ENCODE peak calls at places on chromosome 10, in four cellular contexts. C is adrenal gland; G is A673; V is CD8-positive, alpha-beta T cell. N is an unnamed sample.

GRCh38 chr10:34809796-34810195 is 5.3 kb downstream of the PARD3 start:
- DNase-seq in C (no peak), G (no peak), V (no peak), N (no peak)

GRCh38 chr10:70367195-70367796 is 15.1 kb downstream of the LRRC20 start:
- DNase-seq in C (no peak), G (no peak), V (no peak), N (no peak)

GRCh38 chr10:113780681-113781250 is 29.3 kb downstream of the PLEKHS1 start:
- DNase-seq in C (no peak), G (no peak), V (no peak), N (no peak)

GRCh38 chr10:13526952-13527863 is 1.6 kb downstream of the BEND7 start:
- DNase-seq in C (no peak), G (no peak), V (no peak), N (no peak)

GRCh38 chr10:124683816-124684215 is 60.4 kb downstream of the FAM53B start:
- DNase-seq in C (no peak), G (no peak), V (no peak), N (no peak)

GRCh38 chr10:129971381-129972144 is 7.5 kb upstream of the EBF3 start:
- DNase-seq in C (no peak), G (peak; percentile 90), V (no peak), N (peak; percentile 71)

GRCh38 chr10:26374426-26374825 is 63.7 kb upstream of the APBB1IP start:
- DNase-seq in C (no peak), G (no peak), V (no peak), N (no peak)

GRCh38 chr10:79346012-79346340 is 1.3 kb upstream of the PPIF start:
- DNase-seq in C (peak; percentile 51), G (no peak), V (no peak), N (no peak)

GRCh38 chr10:123026266-123026665 is 17.5 kb downstream of the ACADSB start:
- DNase-seq in C (no peak), G (no peak), V (no peak), N (no peak)

GRCh38 chr10:44725404-44725803 is 185.7 kb upstream of the TMEM72 start:
- DNase-seq in C (no peak), G (no peak), V (no peak), N (no peak)

GRCh38 chr10:111410740-111411139 is 333.9 kb downstream of the ADRA2A start:
- DNase-seq in C (no peak), G (no peak), V (no peak), N (no peak)

GRCh38 chr10:17784701-17785100 is 24.4 kb upstream of the MRC1 start:
- DNase-seq in C (no peak), G (no peak), V (no peak), N (no peak)

GRCh38 chr10:26959841-26960240 is 99.1 kb upstream of the ABI1 start:
- DNase-seq in C (no peak), G (no peak), V (no peak), N (no peak)

GRCh38 chr10:69045441-69046300 is 42.2 kb upstream of the SRGN start:
- DNase-seq in C (no peak), G (no peak), V (peak; percentile 58), N (no peak)

GRCh38 chr10:91598211-91598981 is 34.5 kb downstream of the PPP1R3C start:
- DNase-seq in C (peak; percentile 63), G (peak; percentile 83), V (no peak), N (no peak)

GRCh38 chr10:50224330-50224952 is 26.9 kb downstream of the ASAH2 start:
- DNase-seq in C (peak; percentile 51), G (peak; percentile 80), V (no peak), N (peak; percentile 16)

GRCh38 chr10:123139521-123140163 is 3.9 kb downstream of the HMX3 start:
- DNase-seq in C (no peak), G (peak; percentile 54), V (no peak), N (peak; percentile 26)

GRCh38 chr10:6162589-6163356 is 40.0 kb upstream of the PFKFB3 start:
- DNase-seq in C (peak; percentile 84), G (no peak), V (no peak), N (no peak)

GRCh38 chr10:101570764-101571572 is 17.1 kb downstream of the POLL start:
- DNase-seq in C (no peak), G (no peak), V (no peak), N (no peak)

GRCh38 chr10:60480865-60481563 is 91.3 kb upstream of the ANK3 start:
- DNase-seq in C (peak; percentile 65), G (peak; percentile 82), V (no peak), N (no peak)

GRCh38 chr10:74255800-74256422 is 104.9 kb downstream of the ADK start:
- DNase-seq in C (no peak), G (peak; percentile 96), V (no peak), N (peak; percentile 22)

GRCh38 chr10:110865804-110866482 is 5.8 kb upstream of the PDCD4 start:
- DNase-seq in C (no peak), G (no peak), V (no peak), N (no peak)

GRCh38 chr10:100038561-100039071 is 28.9 kb upstream of the DNMBP start:
- DNase-seq in C (no peak), G (peak; percentile 14), V (no peak), N (no peak)

GRCh38 chr10:122388287-122388997 is 13.9 kb downstream of the PLEKHA1 start:
- DNase-seq in C (no peak), G (no peak), V (no peak), N (no peak)

GRCh38 chr10:122864901-122865300 is 14.5 kb downstream of the FAM24B start:
- DNase-seq in C (no peak), G (no peak), V (no peak), N (no peak)

GRCh38 chr10:13056461-13057077 is 43.4 kb upstream of the OPTN start:
- DNase-seq in C (no peak), G (peak; percentile 28), V (no peak), N (no peak)

GRCh38 chr10:114279886-114280644 is 41.0 kb downstream of the VWA2 start:
- DNase-seq in C (no peak), G (no peak), V (no peak), N (no peak)

GRCh38 chr10:35270100-35270499 is 66.2 kb upstream of the CCNY start:
- DNase-seq in C (peak; percentile 2), G (peak; percentile 55), V (no peak), N (no peak)

GRCh38 chr10:92242910-92243671 is 47.8 kb downstream of the CPEB3 start:
- DNase-seq in C (peak; percentile 81), G (peak; percentile 73), V (peak; percentile 55), N (peak; percentile 62)

DNA sequence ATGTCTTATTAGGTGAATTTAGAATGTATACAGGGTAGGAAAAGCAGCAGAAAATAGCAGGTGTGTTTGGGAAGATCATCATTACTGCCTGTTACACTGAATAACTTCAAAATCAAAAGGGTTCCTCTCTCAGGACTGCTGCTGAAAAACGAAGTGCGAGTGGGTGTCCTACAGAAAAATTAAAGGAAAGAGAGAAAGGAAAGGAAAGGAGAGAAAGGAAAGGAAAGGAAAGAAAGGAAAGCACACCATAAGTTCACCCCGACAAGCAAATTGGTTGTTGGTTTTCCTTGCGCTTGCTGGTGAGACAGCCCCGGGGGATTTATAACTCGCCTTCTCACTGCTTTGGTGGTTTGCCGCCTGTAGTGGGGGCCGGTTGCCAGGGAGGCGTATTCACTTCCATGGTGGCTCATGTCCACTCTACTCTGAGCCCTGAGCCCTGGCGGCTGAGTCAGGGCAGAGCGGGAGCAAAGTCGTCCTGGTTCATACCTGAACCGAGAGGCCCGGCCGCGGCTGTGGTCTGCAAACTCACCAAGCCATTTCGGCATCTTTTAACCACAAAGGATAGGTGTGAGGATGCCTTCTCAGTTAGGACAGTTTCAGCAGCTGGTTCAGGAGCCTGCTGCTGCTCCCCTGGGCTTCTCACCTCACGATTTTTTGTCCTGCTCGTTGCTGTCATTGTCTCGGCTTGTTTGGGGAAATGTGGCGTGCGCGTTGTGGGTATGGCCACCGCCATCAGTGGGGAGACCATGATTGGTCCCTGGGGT is 26.1 kb downstream of the INPP5A start:
- DNase-seq in C (no peak), G (no peak), V (no peak), N (no peak)
- H3K4me3 ChIP-seq in C (no peak overlapping the region), G (no peak overlapping the region), V (no peak overlapping the region), N (no peak overlapping the region)

GRCh38 chr10:127715782-127716378 is 21.1 kb upstream of the FOXI2 start:
- DNase-seq in C (no peak), G (peak; percentile 54), V (no peak), N (no peak)

GRCh38 chr10:127720142-127720541 is 16.8 kb upstream of the FOXI2 start:
- DNase-seq in C (no peak), G (peak; percentile 20), V (no peak), N (no peak)

GRCh38 chr10:127715249-127715648 is 21.7 kb upstream of the FOXI2 start:
- DNase-seq in C (no peak), G (no peak), V (no peak), N (peak; percentile 37)

GRCh38 chr10:127720903-127721302 is 16.1 kb upstream of the FOXI2 start:
- DNase-seq in C (no peak), G (no peak), V (no peak), N (no peak)
- TF ChIP-seq CTCF in C (no peak), G (no peak), V (no peak), N (no peak)

DNA sequence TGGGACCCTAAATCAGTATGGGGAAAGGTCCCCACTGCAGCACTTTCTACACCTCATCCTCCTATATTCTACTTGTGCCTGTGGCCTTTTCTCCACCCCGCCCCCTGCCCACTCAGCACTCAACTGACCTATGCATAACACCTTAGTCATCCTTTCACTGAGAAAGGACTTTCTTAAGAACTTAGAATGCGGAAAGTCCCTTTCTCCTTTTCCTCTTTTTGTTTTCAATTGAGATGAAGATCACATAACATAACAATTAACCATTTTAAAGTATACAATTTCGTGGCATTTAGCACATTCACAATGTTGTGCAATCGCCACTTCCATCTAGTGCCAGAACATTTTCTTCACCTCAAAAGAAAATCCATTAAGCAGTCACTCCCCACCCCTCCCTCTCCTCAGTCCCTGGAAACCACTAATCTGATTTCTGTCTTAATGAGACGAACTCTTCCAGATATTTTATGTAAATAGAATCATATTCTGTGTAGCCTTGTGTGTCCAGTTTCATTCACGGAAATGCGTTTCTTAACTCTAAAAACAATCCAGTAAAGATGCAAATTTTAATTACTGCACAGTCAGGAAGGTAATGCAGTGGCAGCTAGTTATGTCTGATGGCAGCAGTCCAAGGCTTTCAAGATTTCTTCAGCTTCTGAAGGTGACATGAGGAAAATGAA is 41.7 kb downstream of the FAS start:
- DNase-seq in C (no peak), G (peak; percentile 59), V (no peak), N (no peak)
- H3K4me3 ChIP-seq in C (no peak overlapping the region), G (no peak overlapping the region), V (no peak overlapping the region), N (no peak overlapping the region)

DNA sequence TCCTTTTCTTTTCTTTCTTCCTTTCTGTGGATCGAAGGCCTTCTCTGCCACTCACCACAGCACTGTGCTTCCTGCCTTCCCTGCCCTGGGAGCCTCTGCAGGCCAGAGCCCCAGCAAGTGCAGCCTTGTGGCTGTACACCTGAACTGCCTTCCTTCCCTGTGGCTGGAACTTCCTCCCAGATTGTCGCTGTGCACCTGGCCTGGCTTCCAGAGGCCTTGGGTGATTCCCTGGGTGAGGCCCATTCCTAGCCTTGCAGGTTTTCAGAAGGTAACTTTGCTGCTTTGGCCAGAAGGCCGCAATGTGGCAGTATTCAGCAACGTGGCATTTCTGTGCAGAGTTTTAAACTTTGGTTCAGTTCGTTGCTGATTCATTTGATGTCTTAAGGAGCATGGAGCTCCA is 50.1 kb upstream of the RASGEF1A start:
- DNase-seq in C (no peak), G (no peak), V (no peak), N (no peak)
- TF ChIP-seq CTCF in C (no peak), G (no peak), V (no peak), N (peak; percentile 0)

GRCh38 chr10:33675235-33675634 is 340.8 kb upstream of the NRP1 start:
- DNase-seq in C (no peak), G (no peak), V (no peak), N (no peak)
- H3K4me3 ChIP-seq in C (peak overlapping the region; percentile 32), G (no peak overlapping the region), V (no peak overlapping the region), N (no peak overlapping the region)